ENCODE peak calls at places on chromosomes 16 and 17, in ten cellular contexts. D, Q, O, V, A, H, P, K, M and L are unnamed samples.

GRCh38 chr16:51085271-51085670 is 65.8 kb downstream of the SALL1 start:
- DNase-seq in D (no peak), H (no peak), K (no peak), M (no peak), Q (no peak), V (no peak), O (no peak), P (no peak), A (no peak), L (no peak)

GRCh38 chr16:27840311-27841060 is 223.0 kb downstream of the GSG1L start:
- DNase-seq in M (no peak), V (no peak), H (no peak), Q (no peak), D (no peak), A (no peak), K (no peak), O (no peak), P (no peak), L (no peak)

GRCh38 chr17:30332057-30332542 is 1.8 kb downstream of the TMIGD1 start:
- DNase-seq in P (peak), H (peak), A (peak), V (no peak), M (no peak), K (no peak), O (no peak), D (peak), Q (peak), L (peak)

GRCh38 chr17:49971848-49972485 is 3.0 kb downstream of the DLX4 start:
- DNase-seq in D (no peak), Q (no peak), O (no peak), P (no peak), A (no peak), M (no peak), V (no peak), K (no peak), H (no peak), L (peak)

GRCh38 chr17:66580178-66580577 is 254.7 kb upstream of the CACNG5 start:
- DNase-seq in O (peak), H (no peak), Q (peak), V (peak), P (no peak), K (peak), A (no peak), M (peak), D (no peak), L (no peak)

GRCh38 chr17:66175892-66176291 is 16.0 kb downstream of the CEP112 start:
- DNase-seq in D (no peak), Q (no peak), V (no peak), K (no peak), H (no peak), P (no peak), O (no peak), M (no peak), A (no peak), L (no peak)

GRCh38 chr17:29930399-29931010 is 477 bp upstream of the SSH2 start:
- DNase-seq in M (no peak), A (peak), K (peak), V (peak), O (no peak), D (no peak), P (no peak), H (no peak), Q (peak), L (peak)

GRCh38 chr16:77262971-77263370 is 63.8 kb downstream of the SYCE1L start:
- DNase-seq in M (no peak), A (no peak), O (no peak), D (no peak), K (no peak), V (no peak), H (no peak), P (no peak), Q (no peak), L (no peak)

GRCh38 chr17:82929676-82930042 is 89.8 kb upstream of the ZNF750 start:
- DNase-seq in V (peak), O (no peak), P (no peak), Q (no peak), D (no peak), K (no peak), M (no peak), H (no peak), A (no peak), L (no peak)

GRCh38 chr16:23516366-23517137 is 6.3 kb upstream of the GGA2 start:
- DNase-seq in K (no peak), A (peak), V (no peak), O (no peak), M (no peak), D (no peak), Q (no peak), P (no peak), H (no peak), L (peak)

GRCh38 chr16:51394401-51394800 is 243.3 kb upstream of the SALL1 start:
- DNase-seq in K (no peak), H (no peak), D (no peak), O (no peak), P (no peak), Q (peak), V (no peak), M (no peak), A (no peak), L (no peak)

GRCh38 chr17:82285141-82285540 is 11.6 kb upstream of the CSNK1D start:
- DNase-seq in O (no peak), M (no peak), K (no peak), D (no peak), H (no peak), P (no peak), A (no peak), Q (no peak), V (no peak), L (no peak)

GRCh38 chr17:62666801-62667591 is 39.5 kb downstream of the MRC2 start:
- DNase-seq in H (no peak), M (no peak), A (no peak), O (no peak), K (no peak), D (no peak), P (no peak), Q (no peak), V (no peak), L (no peak)

GRCh38 chr16:19071811-19072777 is 4.7 kb downstream of the COQ7 start:
- DNase-seq in A (peak), M (peak), V (peak), H (peak), P (peak), O (peak), K (peak), D (peak), Q (peak), L (peak)

GRCh38 chr16:69276143-69277115 is 34.7 kb upstream of the VPS4A start:
- DNase-seq in D (no peak), O (no peak), P (no peak), V (no peak), A (no peak), M (peak), Q (peak), H (no peak), K (no peak), L (no peak)

GRCh38 chr16:75238132-75238852 is 13.1 kb downstream of the BCAR1 start:
- DNase-seq in K (no peak), H (no peak), Q (peak), P (no peak), V (peak), O (no peak), A (no peak), D (no peak), M (peak), L (no peak)

GRCh38 chr17:76478730-76479514 is 11.5 kb downstream of the AANAT start:
- DNase-seq in P (no peak), Q (no peak), K (no peak), D (no peak), V (no peak), M (no peak), A (no peak), O (no peak), H (no peak), L (no peak)

GRCh38 chr16:85563515-85564276 is 49.4 kb upstream of the GSE1 start:
- DNase-seq in V (peak), M (peak), P (no peak), D (no peak), A (no peak), K (peak), H (no peak), O (no peak), Q (peak), L (no peak)

GRCh38 chr17:69326302-69327059 is 452 bp downstream of the ABCA5 start:
- DNase-seq in H (no peak), A (no peak), K (no peak), D (no peak), V (no peak), O (no peak), P (no peak), Q (peak), M (no peak), L (no peak)

GRCh38 chr17:50173335-50173941 is 7.6 kb downstream of the SGCA start:
- DNase-seq in A (no peak), P (no peak), M (no peak), V (no peak), Q (peak), D (no peak), H (no peak), O (no peak), K (no peak), L (no peak)

GRCh38 chr17:37261286-37261685 is 114.5 kb upstream of the C17orf78 start:
- DNase-seq in A (peak), K (no peak), P (no peak), D (no peak), M (no peak), V (no peak), O (no peak), Q (no peak), H (no peak), L (peak)

GRCh38 chr17:45221081-45221996 is at the start of gene FMNL1:
- DNase-seq in A (peak), D (peak), M (no peak), H (peak), Q (no peak), V (peak), O (no peak), P (peak), K (no peak), L (peak)

GRCh38 chr17:55492951-55493350 is 18.3 kb downstream of the SMIM36 start:
- DNase-seq in V (no peak), P (no peak), D (no peak), K (no peak), M (no peak), H (no peak), O (no peak), Q (no peak), A (no peak), L (no peak)

GRCh38 chr17:41678411-41678906 is 10.2 kb upstream of the EIF1 start:
- DNase-seq in A (no peak), Q (no peak), K (no peak), P (no peak), O (no peak), H (no peak), V (no peak), D (no peak), M (no peak), L (no peak)

GRCh38 chr17:78129385-78130079 is 977 bp upstream of the TMC6 start:
- DNase-seq in Q (no peak), K (no peak), H (no peak), M (no peak), D (no peak), O (no peak), A (peak), V (peak), P (no peak), L (no peak)

GRCh38 chr17:40092581-40092980 is 7.8 kb downstream of the NR1D1 start:
- DNase-seq in M (no peak), H (no peak), Q (no peak), P (no peak), K (no peak), O (no peak), A (no peak), V (no peak), D (no peak), L (no peak)

GRCh38 chr17:76371656-76372628 is 12.5 kb upstream of the SPHK1 start:
- DNase-seq in A (no peak), V (no peak), Q (peak), M (no peak), P (no peak), D (no peak), H (no peak), O (no peak), K (no peak), L (no peak)

GRCh38 chr17:76844846-76845245 is 23.4 kb upstream of the MGAT5B start:
- DNase-seq in O (no peak), V (no peak), Q (no peak), A (no peak), M (no peak), P (no peak), K (no peak), H (no peak), D (no peak), L (no peak)

GRCh38 chr17:1074886-1075665 is 78.1 kb downstream of the TIMM22 start:
- DNase-seq in H (no peak), K (no peak), Q (no peak), A (no peak), O (no peak), M (no peak), P (no peak), V (peak), D (no peak), L (no peak)

GRCh38 chr16:19688396-19689024 is 29.5 kb downstream of the KNOP1 start:
- DNase-seq in P (no peak), H (no peak), V (no peak), K (no peak), M (no peak), A (peak), D (no peak), Q (no peak), O (no peak), L (no peak)

GRCh38 chr17:75996665-75997590 is 3.7 kb upstream of the CDK3 start:
- DNase-seq in V (peak), P (peak), M (no peak), D (peak), A (peak), O (no peak), Q (peak), K (peak), H (peak), L (peak)

GRCh38 chr16:81627024-81627423 is 152.1 kb upstream of the PLCG2 start:
- DNase-seq in K (no peak), O (no peak), M (no peak), V (no peak), P (no peak), A (no peak), Q (no peak), H (no peak), D (no peak), L (no peak)

GRCh38 chr17:58244958-58245357 is 6.6 kb downstream of the LPO start:
- DNase-seq in D (no peak), H (no peak), O (no peak), P (no peak), V (no peak), Q (no peak), K (no peak), A (no peak), M (no peak), L (no peak)

GRCh38 chr16:79826732-79827514 is 226.4 kb upstream of the MAF start:
- DNase-seq in K (no peak), H (no peak), D (no peak), A (no peak), O (no peak), P (no peak), Q (peak), M (no peak), V (no peak), L (no peak)